ENCODE peak calls at places on chromosomes 4 and X, in ten cellular contexts. One of them, this sample, is unnamed.

GRCh38 chrX:69151898-69152297 is 13.4 kb downstream of the PJA1 start:
- DNase-seq in PC-3: no peak
- DNase-seq in Panc1: no peak
- DNase-seq in neural progenitor cell: no peak
- DNase-seq in left lung: no peak
- DNase-seq in lower leg skin: no peak
- DNase-seq in mucosa of descending colon: no peak
- DNase-seq in nephron progenitor cell: no peak
- DNase-seq in fibroblast of pulmonary artery: no peak
- DNase-seq in chondrocyte: no peak
- DNase-seq in this sample: no peak

GRCh38 chr4:13525606-13526281 is 18.6 kb downstream of the NKX3-2 start:
- DNase-seq in neural progenitor cell: no peak
- DNase-seq in mucosa of descending colon: no peak
- DNase-seq in nephron progenitor cell: no peak
- DNase-seq in Panc1: no peak
- DNase-seq in PC-3: no peak
- DNase-seq in lower leg skin: no peak
- DNase-seq in chondrocyte: no peak
- DNase-seq in fibroblast of pulmonary artery: no peak
- DNase-seq in left lung: no peak
- DNase-seq in this sample: no peak

GRCh38 chr4:13267091-13267490 is 217.0 kb downstream of the RAB28 start:
- DNase-seq in mucosa of descending colon: no peak
- DNase-seq in chondrocyte: no peak
- DNase-seq in Panc1: no peak
- DNase-seq in PC-3: no peak
- DNase-seq in lower leg skin: no peak
- DNase-seq in neural progenitor cell: no peak
- DNase-seq in fibroblast of pulmonary artery: no peak
- DNase-seq in nephron progenitor cell: no peak
- DNase-seq in left lung: no peak
- DNase-seq in this sample: no peak

GRCh38 chr4:36020351-36020750 is 224.0 kb downstream of the ARAP2 start:
- DNase-seq in nephron progenitor cell: no peak
- DNase-seq in left lung: no peak
- DNase-seq in chondrocyte: no peak
- DNase-seq in fibroblast of pulmonary artery: no peak
- DNase-seq in lower leg skin: no peak
- DNase-seq in mucosa of descending colon: no peak
- DNase-seq in neural progenitor cell: no peak
- DNase-seq in Panc1: no peak
- DNase-seq in PC-3: no peak
- DNase-seq in this sample: no peak

GRCh38 chr4:158538911-158539310 is 17.2 kb downstream of the RXFP1 start:
- DNase-seq in left lung: no peak
- DNase-seq in neural progenitor cell: no peak
- DNase-seq in chondrocyte: no peak
- DNase-seq in nephron progenitor cell: no peak
- DNase-seq in PC-3: no peak
- DNase-seq in Panc1: no peak
- DNase-seq in mucosa of descending colon: no peak
- DNase-seq in lower leg skin: no peak
- DNase-seq in fibroblast of pulmonary artery: no peak
- DNase-seq in this sample: no peak

GRCh38 chr4:182653596-182653995 is 263.6 kb downstream of the DCTD start:
- DNase-seq in Panc1: no peak
- DNase-seq in mucosa of descending colon: no peak
- DNase-seq in chondrocyte: no peak
- DNase-seq in left lung: no peak
- DNase-seq in PC-3: no peak
- DNase-seq in lower leg skin: no peak
- DNase-seq in neural progenitor cell: no peak
- DNase-seq in fibroblast of pulmonary artery: peak
- DNase-seq in nephron progenitor cell: no peak
- DNase-seq in this sample: no peak

GRCh38 chr4:156677136-156677535 is 294.5 kb downstream of the PDGFC start:
- DNase-seq in fibroblast of pulmonary artery: peak
- DNase-seq in PC-3: peak
- DNase-seq in nephron progenitor cell: peak
- DNase-seq in lower leg skin: no peak
- DNase-seq in chondrocyte: no peak
- DNase-seq in left lung: no peak
- DNase-seq in Panc1: peak
- DNase-seq in neural progenitor cell: peak
- DNase-seq in mucosa of descending colon: peak
- DNase-seq in this sample: no peak

GRCh38 chrX:20300822-20301221 is 34.1 kb upstream of the RPS6KA3 start:
- DNase-seq in neural progenitor cell: peak
- DNase-seq in PC-3: no peak
- DNase-seq in lower leg skin: no peak
- DNase-seq in fibroblast of pulmonary artery: no peak
- DNase-seq in left lung: no peak
- DNase-seq in Panc1: no peak
- DNase-seq in nephron progenitor cell: no peak
- DNase-seq in chondrocyte: no peak
- DNase-seq in mucosa of descending colon: no peak
- DNase-seq in this sample: no peak

GRCh38 chr4:70399319-70399718 is 1.6 kb downstream of the OPRPN start:
- DNase-seq in nephron progenitor cell: no peak
- DNase-seq in neural progenitor cell: no peak
- DNase-seq in fibroblast of pulmonary artery: no peak
- DNase-seq in mucosa of descending colon: no peak
- DNase-seq in left lung: no peak
- DNase-seq in Panc1: no peak
- DNase-seq in chondrocyte: no peak
- DNase-seq in lower leg skin: no peak
- DNase-seq in PC-3: peak
- DNase-seq in this sample: no peak

GRCh38 chrX:44055638-44056037 is 82.4 kb upstream of the NDP start:
- DNase-seq in Panc1: no peak
- DNase-seq in mucosa of descending colon: no peak
- DNase-seq in neural progenitor cell: no peak
- DNase-seq in fibroblast of pulmonary artery: no peak
- DNase-seq in left lung: no peak
- DNase-seq in lower leg skin: no peak
- DNase-seq in nephron progenitor cell: no peak
- DNase-seq in chondrocyte: no peak
- DNase-seq in PC-3: no peak
- DNase-seq in this sample: no peak

GRCh38 chr4:108169639-108170038 is 907 bp upstream of the LEF1 start:
- DNase-seq in chondrocyte: no peak
- DNase-seq in mucosa of descending colon: no peak
- DNase-seq in lower leg skin: no peak
- DNase-seq in nephron progenitor cell: no peak
- DNase-seq in neural progenitor cell: no peak
- DNase-seq in Panc1: no peak
- DNase-seq in PC-3: no peak
- DNase-seq in fibroblast of pulmonary artery: no peak
- DNase-seq in left lung: no peak
- DNase-seq in this sample: no peak

GRCh38 chr4:41693629-41694028 is 54.9 kb downstream of the PHOX2B start:
- DNase-seq in nephron progenitor cell: no peak
- DNase-seq in chondrocyte: no peak
- DNase-seq in mucosa of descending colon: no peak
- DNase-seq in Panc1: peak
- DNase-seq in lower leg skin: no peak
- DNase-seq in neural progenitor cell: peak
- DNase-seq in left lung: no peak
- DNase-seq in fibroblast of pulmonary artery: peak
- DNase-seq in PC-3: peak
- DNase-seq in this sample: no peak

GRCh38 chrX:134171661-134172587 is 65.1 kb upstream of the CCDC160 start:
- DNase-seq in fibroblast of pulmonary artery: peak
- DNase-seq in Panc1: no peak
- DNase-seq in neural progenitor cell: peak
- DNase-seq in PC-3: no peak
- DNase-seq in nephron progenitor cell: peak
- DNase-seq in lower leg skin: no peak
- DNase-seq in left lung: peak
- DNase-seq in chondrocyte: no peak
- DNase-seq in mucosa of descending colon: no peak
- DNase-seq in this sample: no peak

GRCh38 chr4:89558147-89558546 is 250.5 kb upstream of the GPRIN3 start:
- DNase-seq in neural progenitor cell: peak
- DNase-seq in nephron progenitor cell: no peak
- DNase-seq in Panc1: no peak
- DNase-seq in left lung: no peak
- DNase-seq in chondrocyte: no peak
- DNase-seq in fibroblast of pulmonary artery: no peak
- DNase-seq in PC-3: peak
- DNase-seq in lower leg skin: no peak
- DNase-seq in mucosa of descending colon: no peak
- DNase-seq in this sample: no peak

GRCh38 chr4:114811564-114812360 is 213.2 kb downstream of the UGT8 start:
- DNase-seq in mucosa of descending colon: no peak
- DNase-seq in nephron progenitor cell: no peak
- DNase-seq in neural progenitor cell: no peak
- DNase-seq in PC-3: no peak
- DNase-seq in left lung: no peak
- DNase-seq in Panc1: no peak
- DNase-seq in lower leg skin: no peak
- DNase-seq in fibroblast of pulmonary artery: no peak
- DNase-seq in chondrocyte: no peak
- DNase-seq in this sample: no peak

GRCh38 chr4:39151120-39151713 is 31.1 kb upstream of the WDR19 start:
- DNase-seq in fibroblast of pulmonary artery: peak
- DNase-seq in mucosa of descending colon: no peak
- DNase-seq in lower leg skin: no peak
- DNase-seq in chondrocyte: no peak
- DNase-seq in Panc1: no peak
- DNase-seq in neural progenitor cell: no peak
- DNase-seq in nephron progenitor cell: no peak
- DNase-seq in left lung: no peak
- DNase-seq in PC-3: no peak
- DNase-seq in this sample: no peak

GRCh38 chr4:177478496-177478895 is 36.3 kb upstream of the AGA start:
- DNase-seq in fibroblast of pulmonary artery: no peak
- DNase-seq in neural progenitor cell: no peak
- DNase-seq in Panc1: no peak
- DNase-seq in left lung: no peak
- DNase-seq in mucosa of descending colon: no peak
- DNase-seq in lower leg skin: no peak
- DNase-seq in PC-3: no peak
- DNase-seq in chondrocyte: no peak
- DNase-seq in nephron progenitor cell: no peak
- DNase-seq in this sample: no peak

GRCh38 chr4:24686866-24687672 is 102.7 kb upstream of the DHX15 start:
- DNase-seq in mucosa of descending colon: peak
- DNase-seq in neural progenitor cell: peak
- DNase-seq in lower leg skin: no peak
- DNase-seq in nephron progenitor cell: peak
- DNase-seq in fibroblast of pulmonary artery: peak
- DNase-seq in chondrocyte: no peak
- DNase-seq in Panc1: peak
- DNase-seq in PC-3: peak
- DNase-seq in left lung: no peak
- DNase-seq in this sample: no peak
- TF ChIP-seq CTCF in mucosa of descending colon: peak
- TF ChIP-seq CTCF in neural progenitor cell: peak
- TF ChIP-seq CTCF in lower leg skin: no peak
- TF ChIP-seq CTCF in nephron progenitor cell: peak
- TF ChIP-seq CTCF in fibroblast of pulmonary artery: peak
- TF ChIP-seq CTCF in chondrocyte: peak
- TF ChIP-seq CTCF in Panc1: peak
- TF ChIP-seq CTCF in PC-3: peak
- TF ChIP-seq CTCF in left lung: peak
- TF ChIP-seq CTCF in this sample: no peak

DNA sequence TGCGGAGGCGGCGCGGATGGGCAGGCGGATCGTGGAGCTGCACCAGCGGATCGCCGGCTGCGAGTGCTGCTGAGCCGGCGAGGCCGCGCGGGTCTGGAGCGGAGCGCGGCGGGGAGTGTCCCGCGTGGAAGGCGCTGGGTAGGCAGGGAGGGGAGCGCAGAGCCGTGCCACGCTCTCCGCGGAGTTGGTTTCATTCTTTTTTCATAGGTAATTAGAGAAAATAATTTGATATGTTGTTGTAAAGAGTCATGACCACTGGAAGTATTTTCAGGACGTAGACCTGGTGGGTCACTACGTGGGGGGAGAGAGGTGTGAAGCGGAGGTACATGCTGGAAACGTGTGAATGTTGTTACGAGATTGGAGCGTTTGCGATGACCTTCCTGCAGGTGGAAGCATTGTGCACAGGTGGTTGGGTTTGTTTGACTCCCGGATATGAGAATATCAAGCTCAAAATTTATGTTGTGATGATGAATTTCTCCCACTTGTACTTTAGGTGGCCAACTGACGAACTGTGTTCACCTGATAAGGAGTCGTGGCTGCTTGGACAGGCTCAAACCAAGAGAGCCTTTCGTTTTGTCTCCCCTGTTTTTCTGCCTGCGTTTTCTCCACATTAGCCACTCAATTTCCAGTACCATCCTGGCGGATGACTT is 19.1 kb upstream of the S100P start:
- DNase-seq in left lung: no peak
- DNase-seq in Panc1: no peak
- DNase-seq in chondrocyte: no peak
- DNase-seq in neural progenitor cell: peak
- DNase-seq in fibroblast of pulmonary artery: peak
- DNase-seq in PC-3: peak
- DNase-seq in lower leg skin: no peak
- DNase-seq in mucosa of descending colon: peak
- DNase-seq in nephron progenitor cell: no peak
- DNase-seq in this sample: no peak
- TF ChIP-seq CTCF in left lung: no peak
- TF ChIP-seq CTCF in Panc1: peak
- TF ChIP-seq CTCF in chondrocyte: peak
- TF ChIP-seq CTCF in neural progenitor cell: peak
- TF ChIP-seq CTCF in fibroblast of pulmonary artery: peak
- TF ChIP-seq CTCF in PC-3: peak
- TF ChIP-seq CTCF in lower leg skin: no peak
- TF ChIP-seq CTCF in mucosa of descending colon: peak
- TF ChIP-seq CTCF in nephron progenitor cell: peak
- TF ChIP-seq CTCF in this sample: no peak

GRCh38 chr4:2462992-2463762 is 5.7 kb upstream of the RNF4 start:
- DNase-seq in lower leg skin: no peak
- DNase-seq in mucosa of descending colon: no peak
- DNase-seq in neural progenitor cell: peak
- DNase-seq in nephron progenitor cell: no peak
- DNase-seq in Panc1: no peak
- DNase-seq in left lung: no peak
- DNase-seq in fibroblast of pulmonary artery: no peak
- DNase-seq in chondrocyte: no peak
- DNase-seq in PC-3: no peak
- DNase-seq in this sample: no peak
- TF ChIP-seq CTCF in lower leg skin: no peak
- TF ChIP-seq CTCF in mucosa of descending colon: no peak
- TF ChIP-seq CTCF in neural progenitor cell: no peak
- TF ChIP-seq CTCF in nephron progenitor cell: no peak
- TF ChIP-seq CTCF in Panc1: peak
- TF ChIP-seq CTCF in left lung: no peak
- TF ChIP-seq CTCF in fibroblast of pulmonary artery: no peak
- TF ChIP-seq CTCF in chondrocyte: peak
- TF ChIP-seq CTCF in PC-3: peak
- TF ChIP-seq CTCF in this sample: no peak

DNA sequence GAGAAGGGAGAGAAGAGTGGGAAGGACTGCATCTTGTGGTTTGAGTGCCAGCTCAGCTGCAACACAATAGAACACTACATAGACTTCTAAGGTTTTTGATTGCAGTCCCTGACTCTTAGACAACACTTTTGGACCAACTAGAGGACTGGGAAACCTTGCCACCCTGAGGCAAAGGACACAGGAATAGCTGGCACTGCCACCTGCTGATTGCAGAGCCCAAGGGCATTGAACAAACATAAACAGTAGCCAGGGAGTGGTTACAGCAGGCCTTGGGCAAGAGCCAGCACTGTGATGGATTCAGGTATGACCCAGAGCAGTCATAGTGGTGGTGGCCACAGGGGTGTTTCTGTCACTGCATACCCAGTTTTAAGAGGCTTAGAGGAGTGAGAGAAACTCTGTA is 72.5 kb upstream of the CXorf51A start:
- DNase-seq in Panc1: no peak
- DNase-seq in chondrocyte: no peak
- DNase-seq in mucosa of descending colon: no peak
- DNase-seq in neural progenitor cell: no peak
- DNase-seq in PC-3: no peak
- DNase-seq in fibroblast of pulmonary artery: no peak
- DNase-seq in left lung: no peak
- DNase-seq in lower leg skin: no peak
- DNase-seq in nephron progenitor cell: no peak
- DNase-seq in this sample: no peak
- TF ChIP-seq CTCF in Panc1: no peak
- TF ChIP-seq CTCF in chondrocyte: no peak
- TF ChIP-seq CTCF in mucosa of descending colon: no peak
- TF ChIP-seq CTCF in neural progenitor cell: no peak
- TF ChIP-seq CTCF in PC-3: no peak
- TF ChIP-seq CTCF in fibroblast of pulmonary artery: no peak
- TF ChIP-seq CTCF in left lung: no peak
- TF ChIP-seq CTCF in lower leg skin: no peak
- TF ChIP-seq CTCF in nephron progenitor cell: no peak
- TF ChIP-seq CTCF in this sample: no peak